ENCODE peak calls at places on chromosome 4, in four cellular contexts. A, D, P and O are unnamed samples.

GRCh38 chr4:151215295-151215694 is 61.7 kb upstream of the PRSS48 start:
- ATAC-seq in A (peak; percentile 53), D (no peak), P (no peak), O (no peak)

GRCh38 chr4:62709618-62710252 is 1509.6 kb downstream of the ADGRL3 start:
- ATAC-seq in A (no peak), D (no peak), P (peak; percentile 72), O (no peak)

GRCh38 chr4:8281519-8282133 is 12.1 kb downstream of the HTRA3 start:
- ATAC-seq in A (peak; percentile 45), D (no peak), P (no peak), O (peak; percentile 66)

GRCh38 chr4:7055990-7056325 is 11.9 kb downstream of the GRPEL1 start:
- ATAC-seq in A (no peak), D (no peak), P (no peak), O (no peak)

GRCh38 chr4:14719053-14719452 is 283.2 kb upstream of the CPEB2 start:
- ATAC-seq in A (no peak), D (no peak), P (no peak), O (peak; percentile 57)

GRCh38 chr4:16909245-16909644 is 10.8 kb upstream of the LDB2 start:
- ATAC-seq in A (no peak), D (no peak), P (no peak), O (no peak)

GRCh38 chr4:51844157-51845054 is 1.5 kb downstream of the DCUN1D4 start:
- ATAC-seq in A (peak; percentile 86), D (peak; percentile 73), P (peak; percentile 73), O (peak; percentile 66)

GRCh38 chr4:127219247-127219646 is 413.5 kb upstream of the INTU start:
- ATAC-seq in A (no peak), D (no peak), P (no peak), O (no peak)

GRCh38 chr4:117137143-117137542 is 51.8 kb upstream of the TRAM1L1 start:
- ATAC-seq in A (no peak), D (no peak), P (no peak), O (no peak)

GRCh38 chr4:128825226-128825625 is 15.7 kb downstream of the JADE1 start:
- ATAC-seq in A (no peak), D (no peak), P (no peak), O (no peak)

GRCh38 chr4:174714393-174715211 is 114.4 kb downstream of the GLRA3 start:
- ATAC-seq in A (no peak), D (peak; percentile 83), P (peak; percentile 66), O (no peak)

GRCh38 chr4:158229768-158230167 is 19.5 kb downstream of the TMEM144 start:
- ATAC-seq in A (peak; percentile 62), D (no peak), P (no peak), O (no peak)

GRCh38 chr4:7034262-7035081 is 8.7 kb upstream of the TADA2B start:
- ATAC-seq in A (peak; percentile 92), D (peak; percentile 84), P (peak; percentile 85), O (no peak)

GRCh38 chr4:41044791-41045190 is 169.6 kb downstream of the APBB2 start:
- ATAC-seq in A (no peak), D (no peak), P (no peak), O (no peak)

GRCh38 chr4:64158648-64159326 is 250.5 kb downstream of the TECRL start:
- ATAC-seq in A (no peak), D (no peak), P (peak; percentile 56), O (no peak)
- H3K4me3 ChIP-seq in A (no peak overlapping the region), D (no peak overlapping the region), P (no peak overlapping the region), O (peak overlapping the region; percentile 7)

DNA sequence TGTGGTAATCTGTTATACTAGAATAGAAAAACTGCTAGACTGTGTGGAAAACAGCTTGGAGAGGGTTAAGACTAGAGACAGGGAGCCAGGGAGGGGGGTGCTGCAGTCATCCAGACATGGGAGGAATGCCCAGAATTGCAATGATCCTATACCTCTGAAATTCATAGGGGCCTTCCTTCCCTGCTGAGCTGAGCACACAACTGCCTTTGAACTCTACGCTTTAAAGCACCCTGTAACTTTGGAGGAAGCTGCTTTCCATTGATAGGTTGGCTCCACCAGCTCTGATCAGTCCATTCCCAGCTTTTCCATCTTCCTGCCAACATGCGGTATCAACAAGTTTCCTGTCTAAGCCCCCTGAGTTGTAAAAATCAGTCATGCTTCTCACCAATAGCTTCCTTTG is 155.9 kb upstream of the RASGEF1B start:
- ATAC-seq in A (no peak), D (no peak), P (no peak), O (no peak)
- H3K4me1 ChIP-seq in A (no peaks in the 10 kb centered on the region), D (no peaks in the 10 kb centered on the region), P (peaks cover 3% of the 10 kb centered on the region), O (no peaks in the 10 kb centered on the region)

DNA sequence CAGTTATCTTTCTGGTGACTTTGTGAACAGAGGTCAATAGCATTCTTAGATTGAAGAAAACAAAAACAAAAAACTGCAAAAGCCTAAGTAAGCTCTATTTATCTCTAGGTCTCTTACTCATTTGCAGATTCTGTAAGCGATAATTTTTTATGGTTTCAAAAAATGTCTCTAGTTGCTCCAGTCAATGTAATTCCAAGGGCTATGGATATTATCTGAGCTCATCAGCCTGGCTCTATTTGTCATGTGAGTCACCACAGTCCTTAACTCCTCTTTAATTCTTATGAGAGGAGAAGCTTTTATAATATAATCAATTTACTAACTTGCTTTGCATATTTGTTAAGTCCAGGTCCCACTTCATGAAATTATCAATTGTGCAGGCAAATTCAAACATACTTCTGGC is 79.1 kb downstream of the NPFFR2 start:
- ATAC-seq in A (no peak), D (no peak), P (no peak), O (no peak)
- H3K4me3 ChIP-seq in A (no peak overlapping the region), D (no peak overlapping the region), P (no peak overlapping the region), O (no peak overlapping the region)

DNA sequence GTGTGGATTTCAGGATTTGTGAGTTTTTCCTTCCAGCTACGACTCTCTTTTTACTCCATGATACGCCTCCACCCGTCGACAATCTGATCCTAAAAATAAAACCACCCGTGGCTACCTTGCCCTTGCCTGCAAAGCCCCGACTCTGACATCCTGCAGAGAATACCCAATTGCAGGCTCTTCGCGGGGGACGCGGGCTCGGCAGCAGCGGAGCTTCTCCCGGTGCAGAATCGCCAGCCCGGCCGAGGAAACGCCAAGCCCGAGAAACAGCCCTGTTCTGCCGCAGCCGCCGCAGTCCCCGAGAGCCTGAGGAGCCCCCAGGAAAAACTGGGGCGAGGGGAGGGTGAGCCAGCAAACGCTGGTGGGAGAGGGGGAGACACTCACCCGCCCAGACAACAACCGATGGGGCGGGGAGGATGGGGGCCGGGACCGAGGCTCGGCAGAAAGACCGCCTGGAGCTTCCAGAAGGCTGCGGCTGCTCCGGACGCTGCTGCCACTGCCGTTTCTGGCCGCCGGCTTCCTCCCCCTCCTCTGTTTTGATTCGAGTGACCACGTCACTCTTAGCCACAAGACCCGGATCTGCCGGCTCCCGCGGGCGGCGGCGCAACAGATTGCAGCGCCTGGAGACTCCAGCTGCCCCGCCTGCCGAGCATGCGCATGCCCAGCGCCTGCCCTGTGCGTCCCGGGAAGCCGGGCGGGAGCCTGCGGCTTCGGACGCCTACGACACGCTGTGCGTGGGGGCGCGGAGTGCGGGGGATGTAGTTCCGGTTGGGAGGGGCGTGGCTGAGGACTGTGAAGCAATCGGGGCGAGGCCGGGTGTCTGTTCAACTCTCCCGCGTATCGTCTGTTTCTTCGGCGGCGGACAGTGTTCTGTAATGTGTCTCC is at the start of gene SMIM14:
- ATAC-seq in A (peak; percentile 99), D (peak; percentile 93), P (peak; percentile 96), O (peak; percentile 99)
- H3K4me1 ChIP-seq in A (peaks cover 21% of the 10 kb centered on the region), D (peaks cover 24% of the 10 kb centered on the region), P (peaks cover 7% of the 10 kb centered on the region), O (peaks cover 36% of the 10 kb centered on the region)

GRCh38 chr4:48498895-48499294 is 8.8 kb downstream of the ZAR1 start:
- ATAC-seq in A (no peak), D (no peak), P (no peak), O (no peak)
- H3K4me3 ChIP-seq in A (no peak overlapping the region), D (no peak overlapping the region), P (no peak overlapping the region), O (no peak overlapping the region)

GRCh38 chr4:153344131-153345010 is at the start of gene MND1:
- ATAC-seq in A (peak; percentile 93), D (peak; percentile 97), P (peak; percentile 94), O (peak; percentile 89)
- H3K4me1 ChIP-seq in A (peaks cover 17% of the 10 kb centered on the region), D (peaks cover 18% of the 10 kb centered on the region), P (peaks cover 12% of the 10 kb centered on the region), O (no peaks in the 10 kb centered on the region)

GRCh38 chr4:1276984-1277383 is 12.7 kb upstream of the MAEA start:
- ATAC-seq in A (no peak), D (no peak), P (no peak), O (no peak)

GRCh38 chr4:1278336-1278670 is 11.4 kb upstream of the MAEA start:
- ATAC-seq in A (no peak), D (no peak), P (no peak), O (no peak)

GRCh38 chr4:1274871-1275270 is 14.8 kb upstream of the MAEA start:
- ATAC-seq in A (no peak), D (no peak), P (no peak), O (no peak)

GRCh38 chr4:1279253-1279652 is 10.4 kb upstream of the MAEA start:
- ATAC-seq in A (no peak), D (no peak), P (no peak), O (no peak)

DNA sequence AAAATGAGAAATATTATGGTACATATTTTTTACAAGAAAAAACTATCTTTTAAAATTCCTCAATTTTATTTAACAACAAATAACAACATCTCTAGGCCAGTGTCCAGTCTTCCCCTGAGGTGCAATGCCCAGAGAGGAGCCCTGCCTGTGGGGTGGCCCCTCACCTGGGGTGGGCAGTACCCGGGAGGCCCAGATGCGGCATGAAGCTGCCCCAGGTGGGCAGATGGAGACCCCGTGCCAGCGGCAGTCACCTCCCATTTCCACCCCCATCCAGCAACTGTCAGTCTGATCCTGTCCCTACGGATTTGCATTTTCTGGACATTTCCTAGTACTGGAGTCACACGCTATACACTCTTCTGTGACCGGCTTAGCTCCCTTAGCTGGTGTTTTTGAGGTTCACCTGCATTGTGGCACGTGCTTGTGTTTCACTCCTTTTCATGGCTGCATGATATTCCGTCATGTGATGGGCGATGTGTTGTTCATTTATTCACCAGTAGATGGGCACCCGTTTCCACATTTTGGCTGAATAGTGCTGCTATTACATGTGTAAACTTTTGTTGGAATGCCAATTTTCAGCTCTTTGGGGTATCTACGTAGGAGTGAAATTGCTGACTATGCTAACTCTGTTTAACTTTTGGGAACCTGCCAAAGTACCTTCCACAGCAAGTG is 11.9 kb upstream of the MAEA start:
- ATAC-seq in A (no peak), D (no peak), P (no peak), O (no peak)
- H3K4me3 ChIP-seq in A (no peak overlapping the region), D (no peak overlapping the region), P (no peak overlapping the region), O (no peak overlapping the region)

DNA sequence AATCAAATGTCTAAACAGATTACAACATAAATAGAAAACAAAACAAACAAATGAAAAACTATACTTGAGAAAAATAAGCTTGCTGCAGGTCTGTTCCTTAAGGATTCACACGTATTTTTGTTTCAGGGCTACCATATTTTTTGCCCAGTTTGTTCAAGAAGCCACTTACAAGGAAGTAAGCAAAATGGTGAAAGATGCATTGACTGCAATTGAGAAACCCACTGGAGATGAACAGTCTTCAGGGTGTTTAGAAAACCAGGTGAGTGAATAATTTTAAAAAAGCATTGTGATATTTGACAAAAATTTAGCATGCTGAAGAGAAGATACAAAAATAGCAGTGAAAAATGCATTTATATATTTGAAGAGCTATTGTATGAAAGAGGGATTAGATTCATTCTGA is 2.0 kb downstream of the AFP start:
- ATAC-seq in A (no peak), D (no peak), P (no peak), O (no peak)
- H3K4me1 ChIP-seq in A (no peaks in the 10 kb centered on the region), D (no peaks in the 10 kb centered on the region), P (no peaks in the 10 kb centered on the region), O (no peaks in the 10 kb centered on the region)